ENCODE peak calls at places on chromosomes 4 and X, in six cellular contexts. X is breast epithelium, S is stomach, O is suprapubic skin, M is sigmoid colon, J is SK-N-SH. W is an unnamed sample.

GRCh38 chr4:93776386-93777080 is 52.0 kb upstream of the ATOH1 start:
- DNase-seq in X (no peak), S (no peak), O (no peak), M (no peak), J (no peak), W (no peak)

GRCh38 chrX:39948564-39948963 is 149.2 kb downstream of the BCOR start:
- DNase-seq in X (no peak), S (no peak), O (no peak), M (no peak), J (peak), W (no peak)

GRCh38 chr4:172619218-172619617 is 549.4 kb upstream of the GALNT7 start:
- DNase-seq in X (no peak), S (no peak), O (no peak), M (no peak), J (no peak), W (no peak)

GRCh38 chr4:3871181-3871852 is 105.1 kb downstream of the ADRA2C start:
- DNase-seq in X (no peak), S (no peak), O (peak), M (peak), J (peak), W (no peak)

GRCh38 chr4:44869222-44869882 is 143.0 kb upstream of the GNPDA2 start:
- DNase-seq in X (no peak), S (no peak), O (no peak), M (no peak), J (no peak), W (no peak)

GRCh38 chrX:39242187-39242586 is 440.9 kb downstream of the MID1IP1 start:
- DNase-seq in X (no peak), S (peak), O (no peak), M (no peak), J (peak), W (no peak)

GRCh38 chrX:134377537-134377936 is 82.4 kb upstream of the HPRT1 start:
- DNase-seq in X (no peak), S (no peak), O (no peak), M (no peak), J (peak), W (no peak)

GRCh38 chr4:157079441-157079840 is 3.5 kb downstream of the GLRB start:
- DNase-seq in X (no peak), S (no peak), O (no peak), M (no peak), J (peak), W (no peak)

GRCh38 chr4:34422472-34422871 is 1821.8 kb downstream of the ARAP2 start:
- DNase-seq in X (no peak), S (no peak), O (no peak), M (no peak), J (no peak), W (no peak)

GRCh38 chr4:34412233-34412632 is 1832.1 kb downstream of the ARAP2 start:
- DNase-seq in X (no peak), S (no peak), O (no peak), M (no peak), J (no peak), W (no peak)

DNA sequence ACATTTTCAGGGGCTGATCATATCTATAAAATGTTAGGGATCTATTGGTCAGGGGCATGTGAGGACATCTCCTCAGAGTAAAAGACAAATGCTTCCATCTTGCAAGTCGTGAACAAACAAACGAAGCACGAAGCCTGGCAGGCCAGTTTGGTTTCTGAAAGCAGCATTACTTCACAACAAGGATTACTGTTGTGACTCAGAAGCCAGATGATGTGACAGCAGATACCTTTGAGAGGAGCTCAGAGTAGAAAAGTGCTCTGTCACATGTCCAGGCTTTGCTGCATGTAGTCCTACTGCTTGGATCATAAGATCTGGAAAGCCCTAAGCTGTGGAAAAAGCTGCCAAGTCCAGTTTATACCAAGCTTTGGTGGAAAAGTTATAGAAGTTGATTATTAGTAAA is 1827.2 kb downstream of the ARAP2 start:
- DNase-seq in X (no peak), S (no peak), O (no peak), M (no peak), J (no peak), W (no peak)
- TF ChIP-seq POLR2AphosphoS5 in X (no peak), S (no peak), O (no peak), M (no peak), J (no peak), W (peak)

GRCh38 chr4:74578329-74578728 is 133.4 kb downstream of the AREG start:
- DNase-seq in X (no peak), S (no peak), O (no peak), M (no peak), J (no peak), W (no peak)
- TF ChIP-seq POLR2AphosphoS5 in X (no peak), S (no peak), O (no peak), M (no peak), J (no peak), W (no peak)

DNA sequence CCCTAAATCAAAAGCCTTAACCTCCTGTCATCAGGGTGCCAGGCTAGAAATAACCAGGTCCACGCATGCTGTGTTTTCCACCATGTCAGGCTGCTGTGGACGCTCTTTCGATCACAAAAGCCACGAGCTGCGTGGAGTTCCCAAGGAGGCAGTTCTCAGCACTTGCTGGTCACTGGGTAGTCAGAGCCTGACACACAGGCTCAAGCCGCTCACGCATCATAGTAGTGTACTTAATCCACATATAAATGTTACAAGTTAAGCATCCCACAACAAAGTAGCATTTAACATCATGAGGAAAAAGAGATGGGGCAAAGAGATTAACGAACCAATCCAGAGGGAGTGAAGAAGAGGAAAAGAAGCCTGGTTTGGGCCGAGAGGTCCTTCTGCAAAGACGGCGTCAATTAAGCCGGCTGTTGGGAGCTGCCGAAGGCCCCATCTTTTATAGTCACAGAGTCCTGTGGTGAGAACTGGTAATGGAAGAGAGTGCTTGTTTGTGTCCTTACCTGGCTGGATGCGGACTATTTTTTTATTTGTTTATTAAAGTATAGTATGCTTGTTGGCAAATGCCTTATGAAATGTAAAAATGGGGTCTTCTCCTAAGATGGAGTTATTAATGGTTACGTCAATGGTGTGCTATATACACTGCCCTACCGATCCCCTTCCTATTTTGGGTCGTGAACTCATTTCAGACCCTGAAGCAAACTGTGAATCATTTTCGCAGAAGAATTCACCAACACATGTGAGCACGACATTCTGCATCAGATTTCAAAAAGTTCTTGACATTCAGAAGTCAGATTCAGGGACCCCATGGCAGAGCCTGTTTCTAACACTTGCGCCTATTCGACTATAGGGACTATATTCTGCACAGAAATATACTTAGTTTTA is 675 bp downstream of the PRIMPOL start:
- DNase-seq in X (no peak), S (no peak), O (no peak), M (peak), J (peak), W (no peak)
- TF ChIP-seq POLR2AphosphoS5 in X (no peak), S (no peak), O (no peak), M (no peak), J (no peak), W (no peak)

DNA sequence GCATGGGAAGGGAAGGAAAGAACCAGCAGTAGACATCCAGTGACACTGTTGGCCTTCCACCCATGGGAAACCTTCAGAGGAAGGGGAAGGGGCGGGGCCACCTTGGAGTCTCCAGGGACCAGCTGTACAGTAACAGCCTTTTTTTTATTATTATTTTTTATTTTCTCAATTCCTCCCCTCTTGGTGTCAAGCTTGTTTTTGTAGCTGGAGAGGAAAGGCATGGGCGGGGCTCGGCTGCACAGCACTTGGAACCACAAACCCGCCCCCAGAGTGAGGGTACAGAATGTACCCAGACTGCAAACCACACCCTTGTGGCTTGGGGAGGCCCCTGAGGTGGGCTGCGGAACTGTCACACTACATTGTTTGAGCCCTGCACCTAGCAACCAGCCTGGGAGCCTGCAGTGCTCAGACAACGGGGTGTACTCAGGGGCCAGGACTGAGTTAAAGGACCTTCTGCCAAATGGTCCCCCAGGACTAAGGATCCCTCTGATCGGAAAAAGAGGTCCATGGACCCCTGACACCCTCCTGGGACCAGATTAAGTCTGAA is 45.7 kb downstream of the PRPS1 start:
- DNase-seq in X (peak), S (peak), O (peak), M (peak), J (no peak), W (peak)
- TF ChIP-seq POLR2AphosphoS5 in X (peak), S (peak), O (no peak), M (peak), J (no peak), W (peak)

DNA sequence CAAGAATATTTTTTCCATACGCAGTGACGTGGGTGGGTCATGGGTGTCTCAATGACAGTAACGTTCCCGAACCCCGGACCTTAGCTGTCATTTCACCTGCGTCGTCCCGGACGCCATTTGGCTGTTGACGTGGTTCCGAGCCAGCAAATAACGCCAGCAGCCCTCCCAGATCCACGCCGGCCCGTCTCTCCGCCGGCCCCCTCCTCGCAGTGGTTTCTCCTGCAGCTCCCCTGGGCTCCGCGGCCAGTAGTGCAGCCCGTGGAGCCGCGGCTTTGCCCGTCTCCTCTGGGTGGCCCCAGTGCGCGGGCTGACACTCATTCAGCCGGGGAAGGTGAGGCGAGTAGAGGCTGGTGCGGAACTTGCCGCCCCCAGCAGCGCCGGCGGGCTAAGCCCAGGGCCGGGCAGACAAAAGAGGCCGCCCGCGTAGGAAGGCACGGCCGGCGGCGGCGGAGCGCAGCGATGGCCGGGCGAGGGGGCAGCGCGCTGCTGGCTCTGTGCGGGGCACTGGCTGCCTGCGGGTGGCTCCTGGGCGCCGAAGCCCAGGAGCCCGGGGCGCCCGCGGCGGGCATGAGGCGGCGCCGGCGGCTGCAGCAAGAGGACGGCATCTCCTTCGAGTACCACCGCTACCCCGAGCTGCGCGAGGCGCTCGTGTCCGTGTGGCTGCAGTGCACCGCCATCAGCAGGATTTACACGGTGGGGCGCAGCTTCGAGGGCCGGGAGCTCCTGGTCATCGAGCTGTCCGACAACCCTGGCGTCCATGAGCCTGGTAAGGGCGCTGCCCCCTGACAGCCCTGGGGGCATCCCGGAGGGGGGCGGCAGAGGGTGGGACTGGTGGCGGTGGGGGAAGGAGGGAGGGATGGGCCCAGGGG is at the start of gene CPE:
- DNase-seq in X (peak), S (peak), O (peak), M (peak), J (peak), W (no peak)
- TF ChIP-seq POLR2AphosphoS5 in X (peak), S (peak), O (no peak), M (peak), J (peak), W (no peak)

GRCh38 chr4:17618926-17619325 is 4.5 kb downstream of the MED28 start:
- DNase-seq in X (no peak), S (no peak), O (no peak), M (no peak), J (no peak), W (no peak)

GRCh38 chr4:17616283-17616682 is 1.8 kb downstream of the MED28 start:
- DNase-seq in X (no peak), S (no peak), O (no peak), M (no peak), J (no peak), W (no peak)

GRCh38 chr4:17619416-17620105 is 5.1 kb downstream of the MED28 start:
- DNase-seq in X (no peak), S (no peak), O (no peak), M (no peak), J (no peak), W (no peak)

GRCh38 chr4:17613761-17614415 is 553 bp upstream of the MED28 start:
- DNase-seq in X (no peak), S (no peak), O (no peak), M (peak), J (no peak), W (no peak)

GRCh38 chr4:17614416-17615299 is at the start of gene MED28:
- DNase-seq in X (peak), S (peak), O (peak), M (peak), J (peak), W (peak)
- TF ChIP-seq POLR2AphosphoS5 in X (peak), S (peak), O (peak), M (peak), J (peak), W (peak)

DNA sequence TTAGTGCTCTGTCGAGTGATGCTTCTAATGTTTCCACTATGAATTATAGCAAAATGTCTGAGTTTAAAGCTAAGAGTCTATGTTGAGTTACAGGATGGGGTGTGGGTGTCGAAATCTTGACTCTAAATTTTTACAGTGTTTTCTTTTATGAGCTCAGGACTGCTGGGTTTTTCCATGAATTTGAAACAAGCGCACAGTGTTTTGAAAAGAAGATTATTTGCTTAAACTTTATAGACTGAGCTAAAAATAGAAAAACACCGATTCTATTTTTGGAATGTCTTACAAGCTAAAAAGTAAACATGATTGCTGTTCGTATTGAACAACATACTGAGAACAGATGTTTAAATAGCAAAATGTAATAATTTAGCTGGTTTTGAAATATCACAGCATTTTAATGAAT is 7.6 kb downstream of the PTTG2 start:
- DNase-seq in X (no peak), S (no peak), O (no peak), M (no peak), J (no peak), W (no peak)
- TF ChIP-seq POLR2AphosphoS5 in X (no peak), S (no peak), O (no peak), M (no peak), J (no peak), W (no peak)